ENCODE peak calls at places on chromosomes 6 and 20, in five cellular contexts. One of them, this sample, is unnamed.

GRCh38 chr6:42929928-42930360 is 664 bp downstream of the CNPY3 start:
- DNase-seq in GF-D8: peak; percentile 86
- DNase-seq in GDM1: peak; percentile 81
- DNase-seq in NCI-H1092: peak; percentile 56
- DNase-seq in NCI-H226: peak; percentile 47
- DNase-seq in this sample: no peak

GRCh38 chr6:14212632-14213031 is 95.1 kb downstream of the CD83 start:
- DNase-seq in NCI-H226: no peak
- DNase-seq in GF-D8: no peak
- DNase-seq in NCI-H1092: no peak
- DNase-seq in GDM1: no peak
- DNase-seq in this sample: no peak

GRCh38 chr6:43223175-43223574 is 6.1 kb downstream of the DNPH1 start:
- DNase-seq in GF-D8: no peak
- DNase-seq in NCI-H1092: no peak
- DNase-seq in NCI-H226: no peak
- DNase-seq in GDM1: no peak
- DNase-seq in this sample: no peak

GRCh38 chr6:158694913-158695312 is 45.1 kb downstream of the SYTL3 start:
- DNase-seq in GF-D8: no peak
- DNase-seq in NCI-H1092: no peak
- DNase-seq in GDM1: no peak
- DNase-seq in NCI-H226: no peak
- DNase-seq in this sample: no peak

GRCh38 chr6:6781172-6781876 is 192.8 kb downstream of the LY86 start:
- DNase-seq in GF-D8: no peak
- DNase-seq in NCI-H226: peak; percentile 96
- DNase-seq in NCI-H1092: no peak
- DNase-seq in GDM1: no peak
- DNase-seq in this sample: no peak

GRCh38 chr20:60823001-60823649 is 428.9 kb upstream of the CDH4 start:
- DNase-seq in GDM1: no peak
- DNase-seq in NCI-H1092: no peak
- DNase-seq in NCI-H226: no peak
- DNase-seq in GF-D8: no peak
- DNase-seq in this sample: no peak

GRCh38 chr6:79525272-79526100 is 11.7 kb downstream of the LCA5 start:
- DNase-seq in GF-D8: no peak
- DNase-seq in NCI-H226: peak; percentile 75
- DNase-seq in NCI-H1092: no peak
- DNase-seq in GDM1: no peak
- DNase-seq in this sample: no peak

GRCh38 chr6:118398066-118398465 is 150.0 kb upstream of the PLN start:
- DNase-seq in NCI-H226: no peak
- DNase-seq in NCI-H1092: no peak
- DNase-seq in GDM1: no peak
- DNase-seq in GF-D8: no peak
- DNase-seq in this sample: no peak

GRCh38 chr6:169839029-169839481 is 87.6 kb downstream of the ERMARD start:
- DNase-seq in GDM1: no peak
- DNase-seq in NCI-H226: no peak
- DNase-seq in GF-D8: no peak
- DNase-seq in NCI-H1092: no peak
- DNase-seq in this sample: peak; percentile 9

GRCh38 chr20:38874460-38875169 is 51.6 kb upstream of the FAM83D start:
- DNase-seq in NCI-H1092: no peak
- DNase-seq in GDM1: peak; percentile 43
- DNase-seq in NCI-H226: no peak
- DNase-seq in GF-D8: no peak
- DNase-seq in this sample: no peak

GRCh38 chr20:2507875-2508630 is 662 bp downstream of the ZNF343 start:
- DNase-seq in GF-D8: no peak
- DNase-seq in NCI-H226: no peak
- DNase-seq in NCI-H1092: no peak
- DNase-seq in GDM1: no peak
- DNase-seq in this sample: no peak

GRCh38 chr6:152318278-152318677 is 318.9 kb downstream of the SYNE1 start:
- DNase-seq in GF-D8: no peak
- DNase-seq in NCI-H226: peak; percentile 53
- DNase-seq in GDM1: no peak
- DNase-seq in NCI-H1092: no peak
- DNase-seq in this sample: no peak

GRCh38 chr6:41306187-41306854 is 19.8 kb upstream of the TREM1 start:
- DNase-seq in GF-D8: no peak
- DNase-seq in GDM1: peak; percentile 6
- DNase-seq in NCI-H1092: peak; percentile 31
- DNase-seq in NCI-H226: peak; percentile 3
- DNase-seq in this sample: no peak

GRCh38 chr20:58330229-58330628 is 20.7 kb downstream of the RAB22A start:
- DNase-seq in GDM1: no peak
- DNase-seq in NCI-H226: no peak
- DNase-seq in NCI-H1092: no peak
- DNase-seq in GF-D8: no peak
- DNase-seq in this sample: no peak

GRCh38 chr20:35232575-35232974 is 6.1 kb downstream of the MMP24 start:
- DNase-seq in GF-D8: no peak
- DNase-seq in NCI-H226: peak; percentile 84
- DNase-seq in NCI-H1092: peak; percentile 23
- DNase-seq in GDM1: no peak
- DNase-seq in this sample: no peak

GRCh38 chr6:28587011-28587745 is 61.5 kb downstream of the GPX5 start:
- DNase-seq in NCI-H1092: peak; percentile 78
- DNase-seq in GDM1: no peak
- DNase-seq in GF-D8: no peak
- DNase-seq in NCI-H226: peak; percentile 65
- DNase-seq in this sample: no peak

GRCh38 chr20:51346686-51347485 is 195.6 kb downstream of the NFATC2 start:
- DNase-seq in NCI-H226: peak; percentile 34
- DNase-seq in NCI-H1092: no peak
- DNase-seq in GDM1: no peak
- DNase-seq in GF-D8: no peak
- DNase-seq in this sample: no peak

GRCh38 chr20:472137-472846 is 10.0 kb upstream of the TBC1D20 start:
- DNase-seq in GDM1: no peak
- DNase-seq in NCI-H226: no peak
- DNase-seq in GF-D8: no peak
- DNase-seq in NCI-H1092: no peak
- DNase-seq in this sample: no peak

GRCh38 chr6:90131091-90131490 is 165.6 kb downstream of the BACH2 start:
- DNase-seq in NCI-H1092: no peak
- DNase-seq in GDM1: no peak
- DNase-seq in GF-D8: no peak
- DNase-seq in NCI-H226: no peak
- DNase-seq in this sample: no peak